ENCODE peak calls at places on chromosomes 7 and 10, in nine cellular contexts. N is Peyer's patch; E is CD8-positive, alpha-beta T cell; H is epithelial cell of esophagus; F is AG10803; K is gastrocnemius medialis; Q is heart right ventricle; S is foreskin fibroblast; X is astrocyte of the spinal cord. I is an unnamed sample.

GRCh38 chr10:30970760-30971460 is 60.8 kb downstream of the ZNF438 start:
- DNase-seq in E (no peak), X (no peak), S (peak), H (no peak), K (no peak), N (no peak), Q (no peak), F (peak), I (no peak)

GRCh38 chr10:101018600-101019439 is 12.1 kb downstream of the PDZD7 start:
- DNase-seq in K (no peak), E (peak), X (peak), H (peak), Q (peak), F (peak), N (peak), S (peak), I (peak)

GRCh38 chr7:2173184-2173827 is 59.4 kb downstream of the MAD1L1 start:
- DNase-seq in Q (no peak), X (no peak), N (no peak), H (no peak), K (no peak), S (no peak), F (no peak), E (no peak), I (no peak)

GRCh38 chr7:43639858-43640491 is 57.1 kb downstream of the STK17A start:
- DNase-seq in S (peak), H (peak), E (no peak), Q (peak), N (no peak), K (no peak), X (peak), F (peak), I (no peak)

GRCh38 chr7:135536160-135536559 is 21.6 kb upstream of the NUP205 start:
- DNase-seq in H (peak), S (peak), X (peak), K (no peak), N (no peak), F (peak), E (no peak), Q (no peak), I (no peak)

GRCh38 chr10:75014516-75015230 is 96.8 kb upstream of the SAMD8 start:
- DNase-seq in Q (no peak), X (no peak), H (no peak), E (peak), S (no peak), K (no peak), N (peak), F (no peak), I (no peak)

GRCh38 chr10:97640868-97641811 is 669 bp downstream of the PI4K2A start:
- DNase-seq in E (no peak), H (peak), F (peak), X (peak), N (peak), K (peak), Q (no peak), S (peak), I (peak)

GRCh38 chr10:49594594-49594993 is 15.5 kb upstream of the SLC18A3 start:
- DNase-seq in X (peak), S (peak), E (no peak), H (peak), Q (peak), N (no peak), K (no peak), F (peak), I (peak)

GRCh38 chr7:82221152-82221674 is 222.4 kb downstream of the CACNA2D1 start:
- DNase-seq in N (no peak), F (no peak), E (no peak), Q (no peak), H (no peak), X (no peak), S (no peak), K (no peak), I (no peak)

GRCh38 chr7:134347567-134347966 is 30.8 kb upstream of the SLC35B4 start:
- DNase-seq in E (no peak), F (no peak), K (no peak), Q (no peak), S (no peak), N (no peak), H (no peak), X (no peak), I (no peak)

GRCh38 chr10:16583382-16583781 is 61.7 kb upstream of the C1QL3 start:
- DNase-seq in Q (no peak), S (no peak), E (no peak), X (no peak), K (no peak), H (no peak), N (no peak), F (no peak), I (no peak)

GRCh38 chr7:1081931-1082401 is 5.9 kb upstream of the GPER1 start:
- DNase-seq in X (peak), S (no peak), F (no peak), N (no peak), H (peak), K (no peak), Q (no peak), E (no peak), I (no peak)

GRCh38 chr7:83130191-83130590 is 32.5 kb downstream of the PCLO start:
- DNase-seq in Q (no peak), K (no peak), F (no peak), H (no peak), N (no peak), S (no peak), E (no peak), X (no peak), I (no peak)

GRCh38 chr7:28103984-28104628 is 76.5 kb downstream of the JAZF1 start:
- DNase-seq in F (no peak), Q (no peak), H (peak), K (no peak), X (no peak), E (no peak), N (no peak), S (no peak), I (no peak)

GRCh38 chr10:70162892-70163201 is 7.5 kb downstream of the SAR1A start:
- DNase-seq in N (no peak), Q (no peak), S (no peak), X (no peak), E (no peak), H (no peak), K (no peak), F (no peak), I (no peak)

GRCh38 chr7:120611959-120612358 is 246.0 kb downstream of the TSPAN12 start:
- DNase-seq in X (no peak), H (no peak), S (no peak), E (no peak), N (no peak), Q (no peak), K (no peak), F (no peak), I (no peak)

GRCh38 chr7:113410791-113411190 is 292.4 kb upstream of the SMIM30 start:
- DNase-seq in X (no peak), F (no peak), H (no peak), N (no peak), E (no peak), K (no peak), S (no peak), Q (no peak), I (no peak)

GRCh38 chr7:132755538-132756481 is 179.5 kb upstream of the PLXNA4 start:
- DNase-seq in Q (no peak), H (no peak), N (no peak), K (no peak), X (peak), F (no peak), E (no peak), S (peak), I (no peak)

GRCh38 chr10:75662715-75663114 is 231.3 kb downstream of the LRMDA start:
- DNase-seq in H (no peak), S (no peak), X (peak), K (peak), E (no peak), N (no peak), Q (peak), F (peak), I (no peak)

GRCh38 chr10:6578221-6579192 is 1.6 kb downstream of the PRKCQ start:
- DNase-seq in S (no peak), K (no peak), F (no peak), N (peak), E (no peak), H (no peak), X (no peak), Q (no peak), I (no peak)

GRCh38 chr7:23696916-23697441 is 13.0 kb upstream of the STK31 start:
- DNase-seq in Q (peak), H (peak), S (peak), F (peak), X (peak), K (no peak), E (peak), N (peak), I (no peak)

GRCh38 chr10:132963430-132963960 is 21.1 kb upstream of the CFAP46 start:
- DNase-seq in F (no peak), S (no peak), Q (no peak), E (no peak), X (no peak), N (no peak), K (no peak), H (no peak), I (peak)

GRCh38 chr10:96612052-96612830 is 25.4 kb upstream of the TM9SF3 start:
- DNase-seq in F (no peak), X (no peak), E (no peak), N (no peak), Q (no peak), K (no peak), H (no peak), S (no peak), I (no peak)

GRCh38 chr7:132527467-132528410 is 48.5 kb downstream of the PLXNA4 start:
- DNase-seq in Q (no peak), N (no peak), E (no peak), S (no peak), X (no peak), K (no peak), H (no peak), F (no peak), I (no peak)

GRCh38 chr10:89555688-89556445 is 20.5 kb upstream of the SLC16A12 start:
- DNase-seq in X (peak), N (no peak), F (peak), K (no peak), S (no peak), Q (no peak), E (no peak), H (peak), I (no peak)

GRCh38 chr10:43267811-43268210 is 946 bp upstream of the RASGEF1A start:
- DNase-seq in H (no peak), F (no peak), K (no peak), Q (no peak), E (no peak), S (no peak), N (peak), X (no peak), I (no peak)

GRCh38 chr7:98754041-98754479 is 115.8 kb downstream of the TMEM130 start:
- DNase-seq in E (no peak), H (no peak), Q (no peak), S (no peak), F (no peak), K (no peak), N (no peak), X (no peak), I (peak)

GRCh38 chr7:108299251-108300014 is 156.8 kb downstream of the NRCAM start:
- DNase-seq in F (no peak), H (no peak), X (peak), K (no peak), S (no peak), N (no peak), E (no peak), Q (no peak), I (no peak)

GRCh38 chr10:34207350-34207749 is 607.7 kb downstream of the PARD3 start:
- DNase-seq in H (no peak), Q (no peak), S (no peak), N (no peak), X (no peak), F (no peak), K (no peak), E (no peak), I (no peak)

GRCh38 chr10:58631715-58632114 is 119.0 kb downstream of the BICC1 start:
- DNase-seq in H (no peak), E (no peak), S (no peak), X (peak), Q (no peak), K (no peak), F (no peak), N (no peak), I (no peak)
- TF ChIP-seq CTCF in H (no peak), E (no peak), S (no peak), X (no peak), Q (no peak), K (no peak), F (no peak), N (no peak), I (no peak)

GRCh38 chr7:27088002-27088931 is 7.5 kb downstream of the HOXA1 start:
- DNase-seq in F (no peak), H (no peak), S (no peak), X (no peak), K (no peak), Q (no peak), N (no peak), E (no peak), I (no peak)
- H3K4me3 ChIP-seq in F (peak), H (no peak), S (no peak), X (no peak), K (no peak), Q (no peak), N (peak), E (no peak), I (no peak)

DNA sequence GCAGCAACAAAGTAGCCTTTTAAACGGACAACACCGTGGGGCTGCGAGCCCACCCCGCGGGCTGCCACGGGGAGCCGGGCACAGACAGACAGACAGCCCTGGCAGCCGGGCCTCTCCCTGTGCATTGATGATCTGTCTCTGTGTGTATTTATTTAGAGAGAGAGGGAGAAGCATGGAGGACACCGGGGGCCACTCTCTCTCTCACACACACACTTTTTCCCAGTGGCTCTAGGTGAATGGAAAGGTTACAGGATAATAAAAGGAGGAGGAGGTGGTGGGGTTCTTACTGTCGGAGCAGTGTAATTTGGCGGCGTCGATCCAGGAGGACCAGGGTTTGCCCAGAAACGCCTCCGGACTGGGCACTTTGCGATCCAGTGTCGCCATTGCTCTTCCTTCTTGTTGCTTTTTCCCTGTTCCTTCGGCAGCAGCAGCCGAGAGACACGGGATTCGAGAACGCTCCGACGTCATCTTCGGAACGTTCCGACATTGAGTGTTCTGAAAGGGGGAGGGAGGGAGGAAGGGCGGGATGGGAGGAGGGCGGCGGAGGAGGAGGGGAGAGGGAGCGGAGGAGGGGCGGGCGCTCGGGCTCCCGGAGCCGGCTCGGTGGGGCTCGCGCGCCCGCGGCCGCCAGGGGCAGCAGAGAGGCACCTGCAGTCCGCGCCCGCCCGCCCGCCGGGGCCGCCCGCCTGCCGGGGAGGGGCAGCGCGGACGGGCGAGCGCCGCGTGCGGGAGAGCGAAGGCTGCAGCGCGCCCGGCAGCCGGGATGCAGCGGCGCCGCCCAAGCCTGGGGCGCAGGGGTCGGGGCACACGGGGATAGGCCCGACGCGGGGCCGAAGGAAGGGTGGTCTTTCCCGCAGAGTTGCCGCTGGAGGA is at the start of gene ATXN7L1:
- DNase-seq in X (peak), S (peak), H (peak), F (peak), K (peak), N (peak), E (peak), Q (peak), I (peak)
- TF ChIP-seq CTCF in X (peak), S (peak), H (peak), F (peak), K (peak), N (no peak), E (peak), Q (peak), I (peak)

GRCh38 chr10:131048595-131048994 is 262.9 kb downstream of the TCERG1L start:
- DNase-seq in Q (no peak), N (no peak), F (no peak), K (no peak), E (no peak), H (no peak), S (no peak), X (no peak), I (no peak)
- H3K4me3 ChIP-seq in Q (no peak), N (no peak), F (no peak), K (no peak), E (no peak), H (no peak), S (no peak), X (no peak), I (no peak)

GRCh38 chr10:3046941-3047621 is 20.3 kb upstream of the PFKP start:
- DNase-seq in N (no peak), F (peak), E (no peak), Q (no peak), S (no peak), K (no peak), X (peak), H (no peak), I (no peak)

GRCh38 chr10:3045471-3046209 is 21.7 kb upstream of the PFKP start:
- DNase-seq in E (no peak), Q (peak), F (peak), X (peak), H (peak), K (no peak), N (no peak), S (peak), I (no peak)

GRCh38 chr10:3042589-3042988 is 24.8 kb upstream of the PFKP start:
- DNase-seq in K (no peak), X (no peak), F (no peak), H (no peak), N (no peak), S (no peak), E (no peak), Q (no peak), I (no peak)

GRCh38 chr10:3046210-3046779 is 21.1 kb upstream of the PFKP start:
- DNase-seq in K (no peak), E (no peak), H (no peak), Q (no peak), N (no peak), S (no peak), X (no peak), F (no peak), I (no peak)

DNA sequence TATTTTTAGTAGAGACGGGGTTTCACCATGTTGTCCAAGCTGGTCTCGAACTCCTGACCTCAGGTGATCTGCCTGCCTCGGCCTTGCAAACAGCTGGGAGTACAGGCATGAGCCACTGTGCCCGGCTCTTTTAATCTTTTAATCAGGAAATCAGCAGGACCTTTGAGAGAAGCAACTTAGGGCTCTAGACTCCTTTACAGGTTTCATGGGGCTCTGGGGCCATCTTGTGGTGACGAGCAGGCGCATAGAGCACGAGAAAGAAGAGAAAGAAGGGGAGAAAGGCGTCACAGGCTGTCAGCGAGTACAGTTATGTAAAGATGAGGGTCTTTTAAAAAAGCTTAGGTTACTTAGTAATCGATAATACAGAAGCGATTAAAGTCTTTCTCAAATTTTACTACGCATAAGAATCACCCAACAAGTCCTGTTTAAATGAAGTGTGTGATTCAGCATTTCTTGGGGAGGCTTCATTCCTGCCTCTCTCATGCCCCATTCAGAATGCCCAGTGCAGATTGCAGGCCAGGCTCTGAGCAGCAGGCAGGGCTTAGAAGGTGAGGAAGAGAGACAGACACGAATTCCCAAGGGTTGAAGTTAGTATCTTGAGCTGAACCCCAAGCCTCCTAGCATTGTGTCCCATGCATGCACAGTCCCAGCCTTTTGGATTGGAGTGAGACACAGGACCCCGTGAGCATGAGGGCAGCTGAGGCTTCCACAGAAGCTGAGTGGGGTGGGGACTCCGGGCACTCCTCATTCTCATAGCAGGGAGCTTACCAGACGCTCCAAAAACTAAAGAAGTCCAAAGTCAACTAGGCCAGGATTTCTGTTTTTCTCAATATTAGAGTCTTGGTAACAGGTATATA is 23.6 kb upstream of the PFKP start:
- DNase-seq in N (peak), X (peak), K (no peak), F (peak), E (no peak), H (peak), Q (peak), S (peak), I (peak)
- TF ChIP-seq CTCF in N (no peak), X (peak), K (peak), F (peak), E (peak), H (peak), Q (peak), S (peak), I (peak)

GRCh38 chr7:73394416-73394815 is 39.2 kb upstream of the FZD9 start:
- DNase-seq in E (no peak), S (no peak), F (no peak), X (no peak), Q (no peak), H (no peak), K (no peak), N (no peak), I (no peak)

GRCh38 chr7:73395538-73396503 is 37.8 kb upstream of the FZD9 start:
- DNase-seq in F (no peak), N (no peak), X (no peak), S (no peak), K (peak), E (no peak), Q (no peak), H (no peak), I (no peak)

GRCh38 chr7:73397936-73398335 is 35.6 kb upstream of the FZD9 start:
- DNase-seq in K (peak), H (no peak), X (no peak), S (no peak), Q (no peak), E (no peak), N (no peak), F (no peak), I (no peak)

GRCh38 chr7:73397521-73397934 is 36.0 kb upstream of the FZD9 start:
- DNase-seq in E (no peak), H (no peak), F (no peak), K (no peak), Q (no peak), N (no peak), S (no peak), X (no peak), I (no peak)
- H3K4me3 ChIP-seq in E (no peak), H (no peak), F (no peak), K (peak), Q (peak), N (no peak), S (no peak), X (no peak), I (peak)

DNA sequence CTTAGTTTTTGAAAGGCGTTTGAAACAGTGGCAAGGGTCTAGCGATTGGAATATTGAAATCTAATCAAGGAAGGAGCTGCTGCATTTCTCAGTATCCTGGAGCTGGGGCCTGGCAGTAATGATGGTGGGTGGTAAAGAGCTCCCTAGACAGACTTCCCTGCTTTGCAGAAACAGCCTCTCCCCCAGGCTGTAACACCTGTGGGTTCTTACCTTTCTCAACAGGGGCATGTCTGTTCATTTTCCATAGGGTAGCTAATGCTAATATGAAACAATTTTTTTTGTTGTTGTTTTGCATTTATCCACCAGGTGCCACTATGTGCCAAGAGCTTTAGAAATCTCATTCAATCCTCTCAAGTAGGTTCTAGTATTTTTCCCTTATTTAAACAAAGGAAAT is 345.5 kb downstream of the REEP3 start:
- DNase-seq in F (no peak), E (no peak), H (peak), Q (no peak), S (peak), K (no peak), X (no peak), N (no peak), I (no peak)
- TF ChIP-seq CTCF in F (no peak), E (peak), H (peak), Q (peak), S (no peak), K (no peak), X (no peak), N (no peak), I (peak)

DNA sequence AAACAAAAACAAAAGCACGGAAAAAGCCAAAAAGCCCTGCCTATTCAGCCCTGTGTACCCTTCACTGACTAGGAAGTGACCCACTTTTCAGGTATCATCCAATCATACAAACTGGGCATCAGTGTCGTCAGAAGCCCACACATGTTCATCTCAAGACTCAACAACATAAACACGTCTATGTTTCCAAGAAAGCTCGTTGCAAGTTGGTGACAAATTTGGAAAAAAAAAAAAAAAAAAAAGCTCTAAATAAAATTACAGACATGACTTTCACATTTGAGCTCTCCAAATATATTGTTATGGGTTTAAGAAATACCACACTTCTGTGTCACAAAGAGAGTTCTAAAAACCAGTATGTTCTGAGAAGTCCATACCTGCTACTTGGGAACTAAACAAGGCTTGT is 204.7 kb upstream of the KLF14 start:
- DNase-seq in K (no peak), F (peak), H (no peak), Q (no peak), E (no peak), S (no peak), N (no peak), X (peak), I (no peak)
- H3K4me3 ChIP-seq in K (peak), F (peak), H (no peak), Q (no peak), E (no peak), S (no peak), N (no peak), X (no peak), I (no peak)